ENCODE peak calls at places on chromosomes 6 and 20, in six cellular contexts. Z is IMR-90, P is H1, A is mesendoderm, E is mesenchymal stem cell, H is trophoblast cell. K is an unnamed sample.

GRCh38 chr6:52512199-52512598 is 64.7 kb downstream of the TRAM2 start:
- DNase-seq in Z (peak; percentile 88), H (peak; percentile 61), P (no peak), E (peak; percentile 93), A (no peak), K (no peak)

GRCh38 chr6:111487656-111488055 is 4.6 kb upstream of the REV3L start:
- DNase-seq in H (no peak), E (peak; percentile 79), A (no peak), P (no peak), Z (peak; percentile 88), K (no peak)

GRCh38 chr6:20688710-20689500 is 154.6 kb downstream of the CDKAL1 start:
- DNase-seq in Z (peak; percentile 71), A (peak; percentile 37), E (peak; percentile 76), P (no peak), H (peak; percentile 47), K (no peak)

GRCh38 chr20:47061549-47061948 is 166.9 kb downstream of the EYA2 start:
- DNase-seq in Z (no peak), H (no peak), P (no peak), A (no peak), E (no peak), K (no peak)

GRCh38 chr6:7129360-7129759 is 21.6 kb downstream of the RREB1 start:
- DNase-seq in H (no peak), P (no peak), A (no peak), E (no peak), Z (no peak), K (no peak)

GRCh38 chr20:59948828-59949720 is 8.9 kb downstream of the FAM217B start:
- DNase-seq in H (no peak), A (peak; percentile 56), P (no peak), Z (peak; percentile 67), E (peak; percentile 65), K (no peak)

GRCh38 chr6:93580441-93580840 is 161.1 kb upstream of the EPHA7 start:
- DNase-seq in E (no peak), A (no peak), H (no peak), Z (no peak), P (no peak), K (no peak)

GRCh38 chr6:43934803-43935602 is 165.0 kb downstream of the VEGFA start:
- DNase-seq in P (no peak), H (no peak), A (no peak), E (no peak), Z (no peak), K (no peak)

GRCh38 chr6:78867370-78868040 is at the start of gene IRAK1BP1:
- DNase-seq in E (peak; percentile 79), P (peak; percentile 76), H (peak; percentile 35), Z (peak; percentile 75), A (peak; percentile 94), K (peak; percentile 67)

GRCh38 chr6:26477431-26477830 is 19.7 kb downstream of the BTN2A1 start:
- DNase-seq in Z (no peak), H (no peak), E (no peak), P (no peak), A (no peak), K (no peak)

GRCh38 chr6:15434263-15434662 is 188.4 kb downstream of the JARID2 start:
- DNase-seq in Z (no peak), P (no peak), A (peak; percentile 98), E (peak; percentile 38), H (peak; percentile 17), K (no peak)

GRCh38 chr20:63086421-63087235 is 79.9 kb upstream of the BHLHE23 start:
- DNase-seq in H (no peak), E (no peak), P (no peak), A (no peak), Z (no peak), K (no peak)

GRCh38 chr6:129677634-129678325 is 32.2 kb downstream of the ARHGAP18 start:
- DNase-seq in H (no peak), A (no peak), P (no peak), Z (peak; percentile 36), E (peak; percentile 53), K (no peak)

GRCh38 chr20:45406260-45407066 is 1.6 kb upstream of the DBNDD2 start:
- DNase-seq in P (no peak), H (no peak), Z (no peak), E (peak; percentile 36), A (peak; percentile 49), K (peak; percentile 40)

GRCh38 chr20:57392512-57393271 is 1.5 kb downstream of the RBM38 start:
- DNase-seq in P (no peak), E (no peak), A (no peak), Z (no peak), H (no peak), K (no peak)

GRCh38 chr6:14804001-14804401 is 441.9 kb upstream of the JARID2 start:
- DNase-seq in H (peak; percentile 57), P (no peak), E (peak; percentile 58), Z (no peak), A (no peak), K (no peak)

DNA sequence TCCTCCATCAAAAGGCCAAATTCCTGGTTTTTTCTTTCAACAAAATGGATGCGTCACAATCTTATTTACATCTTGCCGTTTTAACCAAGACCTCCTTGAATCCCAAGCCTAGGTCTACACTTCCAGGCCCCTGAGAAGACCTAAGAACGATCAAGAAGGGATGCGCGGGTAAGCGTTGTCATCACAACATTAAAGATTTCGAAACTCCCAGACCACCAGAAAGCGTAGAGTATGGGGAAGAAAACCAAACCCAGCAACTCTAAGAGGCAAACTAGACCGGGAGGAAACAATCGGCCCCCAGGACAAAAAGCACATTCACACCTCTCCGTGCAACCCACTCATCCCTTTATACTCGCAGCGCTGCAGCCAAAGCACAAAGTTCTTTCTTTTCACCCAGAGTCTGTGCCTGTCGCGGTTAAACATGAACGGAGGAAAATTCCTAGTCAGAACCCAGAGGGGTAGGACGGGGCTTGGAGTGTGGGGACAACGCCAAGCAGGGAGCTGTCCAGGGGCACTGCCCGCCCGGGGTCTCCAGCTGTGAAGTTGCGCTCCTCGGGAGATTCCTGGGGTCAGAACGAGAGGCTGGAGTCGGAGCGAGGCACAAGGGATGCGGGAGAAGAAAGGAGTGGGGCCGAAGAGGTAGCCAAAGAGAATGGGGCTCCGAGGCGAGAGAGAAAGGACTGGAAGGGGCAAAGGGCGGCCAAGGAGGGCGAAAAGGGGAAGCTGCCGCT is 715 bp downstream of the OSER1 start:
- DNase-seq in Z (peak; percentile 35), P (no peak), A (peak; percentile 69), H (no peak), E (peak; percentile 64), K (peak; percentile 47)
- H2BK120ac ChIP-seq in Z (peak overlapping the region; percentile 57), P (no peak overlapping the region), A (no peak overlapping the region), H (peak overlapping the region; percentile 60), E (peak overlapping the region; percentile 84), K (peak overlapping the region; percentile 85)

GRCh38 chr6:38789256-38789655 is 74.1 kb downstream of the DNAH8 start:
- DNase-seq in Z (no peak), H (no peak), A (no peak), P (no peak), E (no peak), K (no peak)

GRCh38 chr6:38784506-38785235 is 69.6 kb downstream of the DNAH8 start:
- DNase-seq in E (no peak), H (no peak), A (no peak), Z (no peak), P (no peak), K (no peak)

GRCh38 chr6:38783436-38784228 is 68.5 kb downstream of the DNAH8 start:
- DNase-seq in H (no peak), A (no peak), Z (no peak), E (no peak), P (no peak), K (no peak)

GRCh38 chr6:38782616-38783015 is 67.5 kb downstream of the DNAH8 start:
- DNase-seq in E (no peak), P (no peak), Z (no peak), A (no peak), H (no peak), K (no peak)

DNA sequence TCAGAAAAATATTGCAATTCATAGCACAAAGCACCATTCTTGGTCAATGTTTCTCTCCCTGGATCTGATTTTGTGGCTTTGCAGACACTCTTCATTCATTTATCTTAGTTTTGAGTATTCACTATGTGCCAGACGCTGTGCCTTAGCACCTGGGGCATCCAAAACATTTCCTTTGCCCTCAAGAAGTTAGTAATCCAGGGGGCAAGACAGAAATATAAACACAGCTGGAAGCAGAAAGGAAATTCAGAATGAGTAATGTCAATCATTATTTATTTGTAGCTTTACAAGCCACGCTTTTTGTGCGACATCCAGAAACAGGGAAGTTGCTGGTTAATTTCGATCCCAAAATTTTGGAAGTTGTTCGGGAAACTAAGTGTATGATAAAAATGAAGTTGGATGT is 71.4 kb downstream of the DNAH8 start:
- DNase-seq in H (no peak), A (no peak), Z (no peak), E (no peak), P (no peak), K (no peak)
- H3K4me3 ChIP-seq in H (no peak overlapping the region), A (no peak overlapping the region), Z (no peak overlapping the region), E (no peak overlapping the region), P (no peak overlapping the region), K (no peak overlapping the region)

GRCh38 chr6:49462927-49463611 is at the start of the genes CENPQ and MMUT:
- DNase-seq in H (peak; percentile 90), P (peak; percentile 81), E (peak; percentile 96), Z (peak; percentile 93), A (peak; percentile 98), K (peak; percentile 92)
- H3K23ac ChIP-seq in H (no peak within 1 kb of the TSS), P (no peak within 1 kb of the TSS), E (no peak within 1 kb of the TSS), Z (peak within 1 kb of the TSS; percentile 72), A (no peak within 1 kb of the TSS), K (no peak within 1 kb of the TSS)

GRCh38 chr20:53827996-53828672 is 234.5 kb upstream of the ZNF217 start:
- DNase-seq in P (no peak), H (no peak), E (peak; percentile 94), A (peak; percentile 12), Z (peak; percentile 98), K (no peak)
- H2BK120ac ChIP-seq in P (no peak overlapping the region), H (no peak overlapping the region), E (no peak overlapping the region), A (no peak overlapping the region), Z (peak overlapping the region; percentile 97), K (no peak overlapping the region)

GRCh38 chr6:157226026-157226639 is 97.2 kb downstream of the TMEM242 start:
- DNase-seq in E (peak; percentile 52), H (no peak), Z (peak; percentile 39), P (no peak), A (no peak), K (no peak)
- H3K4me3 ChIP-seq in E (no peak overlapping the region), H (no peak overlapping the region), Z (no peak overlapping the region), P (no peak overlapping the region), A (no peak overlapping the region), K (no peak overlapping the region)

GRCh38 chr6:28135393-28135792 is 6.3 kb upstream of the ZKSCAN8 start:
- DNase-seq in H (no peak), P (no peak), E (no peak), Z (no peak), A (peak; percentile 37), K (no peak)
- H3K23ac ChIP-seq in H (no peak overlapping the region), P (no peak overlapping the region), E (no peak overlapping the region), Z (no peak overlapping the region), A (no peak overlapping the region), K (no peak overlapping the region)